ENCODE peak calls at places on chromosomes 12 and 14, in six cellular contexts. One of them, this sample, is unnamed.

GRCh38 chr12:57085999-57086950 is 2.6 kb upstream of the NAB2 start:
- DNase-seq in HTR-8/SVneo: peak
- DNase-seq in WTC11: peak
- DNase-seq in myocyte: peak
- DNase-seq in NCI-H2081: peak
- DNase-seq in stromal cell of bone marrow: peak
- DNase-seq in this sample: peak

GRCh38 chr12:69266045-69266635 is 26.8 kb downstream of the CPSF6 start:
- DNase-seq in HTR-8/SVneo: peak
- DNase-seq in WTC11: no peak
- DNase-seq in myocyte: no peak
- DNase-seq in NCI-H2081: no peak
- DNase-seq in stromal cell of bone marrow: no peak
- DNase-seq in this sample: peak

GRCh38 chr14:51473351-51473750 is 178.4 kb upstream of the FRMD6 start:
- DNase-seq in HTR-8/SVneo: no peak
- DNase-seq in WTC11: no peak
- DNase-seq in myocyte: no peak
- DNase-seq in NCI-H2081: no peak
- DNase-seq in stromal cell of bone marrow: no peak
- DNase-seq in this sample: no peak

GRCh38 chr14:97641827-97642226 is 844.6 kb downstream of the VRK1 start:
- DNase-seq in HTR-8/SVneo: no peak
- DNase-seq in WTC11: no peak
- DNase-seq in myocyte: no peak
- DNase-seq in NCI-H2081: no peak
- DNase-seq in stromal cell of bone marrow: no peak
- DNase-seq in this sample: no peak

GRCh38 chr12:105825141-105825540 is 313.6 kb downstream of the NUAK1 start:
- DNase-seq in HTR-8/SVneo: no peak
- DNase-seq in WTC11: no peak
- DNase-seq in myocyte: no peak
- DNase-seq in NCI-H2081: no peak
- DNase-seq in stromal cell of bone marrow: no peak
- DNase-seq in this sample: no peak

GRCh38 chr12:88388566-88389269 is 191.6 kb downstream of the KITLG start:
- DNase-seq in HTR-8/SVneo: no peak
- DNase-seq in WTC11: no peak
- DNase-seq in myocyte: peak
- DNase-seq in NCI-H2081: no peak
- DNase-seq in stromal cell of bone marrow: peak
- DNase-seq in this sample: peak

GRCh38 chr14:29242755-29243340 is 476.3 kb downstream of the FOXG1 start:
- DNase-seq in HTR-8/SVneo: no peak
- DNase-seq in WTC11: no peak
- DNase-seq in myocyte: peak
- DNase-seq in NCI-H2081: peak
- DNase-seq in stromal cell of bone marrow: no peak
- DNase-seq in this sample: peak

GRCh38 chr12:1044697-1045096 is 53.7 kb downstream of the ERC1 start:
- DNase-seq in HTR-8/SVneo: peak
- DNase-seq in WTC11: no peak
- DNase-seq in myocyte: peak
- DNase-seq in NCI-H2081: no peak
- DNase-seq in stromal cell of bone marrow: peak
- DNase-seq in this sample: peak

GRCh38 chr12:2891240-2892053 is 756 bp downstream of the TULP3 start:
- DNase-seq in HTR-8/SVneo: peak
- DNase-seq in WTC11: peak
- DNase-seq in myocyte: peak
- DNase-seq in NCI-H2081: peak
- DNase-seq in stromal cell of bone marrow: no peak
- DNase-seq in this sample: peak

This sample was measured in dermis blood vessel endothelial cell.